ENCODE peak calls at places on chromosome 12, in four cellular contexts. One of them, this sample, is unnamed.
A peak's percentile ranks its signal among the peaks of the same experiment; 100 is the strongest.

GRCh38 chr12:40947812-40948211 is 240.3 kb upstream of the PDZRN4 start:
- DNase-seq in BE2C: no peak
- DNase-seq in astrocyte: no peak
- DNase-seq in lower leg skin: no peak
- DNase-seq in this sample: no peak

GRCh38 chr12:90058721-90059120 is 350.1 kb upstream of the ATP2B1 start:
- DNase-seq in BE2C: no peak
- DNase-seq in astrocyte: peak; percentile 88
- DNase-seq in lower leg skin: no peak
- DNase-seq in this sample: no peak

GRCh38 chr12:71900091-71900490 is 38.6 kb upstream of the TPH2 start:
- DNase-seq in BE2C: no peak
- DNase-seq in astrocyte: peak; percentile 2
- DNase-seq in lower leg skin: no peak
- DNase-seq in this sample: no peak

GRCh38 chr12:75585309-75585708 is 73.9 kb upstream of the KRR1 start:
- DNase-seq in BE2C: no peak
- DNase-seq in astrocyte: peak; percentile 83
- DNase-seq in lower leg skin: no peak
- DNase-seq in this sample: no peak

GRCh38 chr12:53751336-53752191 is at the start of gene CISTR:
- DNase-seq in BE2C: peak; percentile 19
- DNase-seq in astrocyte: no peak
- DNase-seq in lower leg skin: no peak
- DNase-seq in this sample: peak; percentile 80

GRCh38 chr12:107287436-107288413 is 194.4 kb upstream of the CRY1 start:
- DNase-seq in BE2C: no peak
- DNase-seq in astrocyte: peak; percentile 11
- DNase-seq in lower leg skin: no peak
- DNase-seq in this sample: no peak

GRCh38 chr12:110689002-110689600 is at the start of gene HVCN1:
- DNase-seq in BE2C: no peak
- DNase-seq in astrocyte: no peak
- DNase-seq in lower leg skin: peak; percentile 31
- DNase-seq in this sample: peak; percentile 98

GRCh38 chr12:33357181-33357580 is 82.4 kb downstream of the SYT10 start:
- DNase-seq in BE2C: no peak
- DNase-seq in astrocyte: no peak
- DNase-seq in lower leg skin: no peak
- DNase-seq in this sample: no peak

GRCh38 chr12:100827901-100828520 is 33.4 kb downstream of the ANO4 start:
- DNase-seq in BE2C: peak; percentile 21
- DNase-seq in astrocyte: peak; percentile 31
- DNase-seq in lower leg skin: no peak
- DNase-seq in this sample: peak; percentile 16

GRCh38 chr12:25723286-25723685 is 170.2 kb upstream of the LMNTD1 start:
- DNase-seq in BE2C: no peak
- DNase-seq in astrocyte: peak; percentile 87
- DNase-seq in lower leg skin: no peak
- DNase-seq in this sample: no peak

GRCh38 chr12:68236421-68237059 is 10.9 kb upstream of the IL26 start:
- DNase-seq in BE2C: no peak
- DNase-seq in astrocyte: no peak
- DNase-seq in lower leg skin: no peak
- DNase-seq in this sample: no peak

GRCh38 chr12:22334696-22335290 is at the start of gene ST8SIA1:
- DNase-seq in BE2C: peak; percentile 35
- DNase-seq in astrocyte: no peak
- DNase-seq in lower leg skin: peak; percentile 23
- DNase-seq in this sample: peak; percentile 81

GRCh38 chr12:40312982-40313576 is 88.3 kb downstream of the LRRK2 start:
- DNase-seq in BE2C: no peak
- DNase-seq in astrocyte: peak; percentile 2
- DNase-seq in lower leg skin: no peak
- DNase-seq in this sample: no peak

GRCh38 chr12:58566599-58566998 is 353.7 kb downstream of the LRIG3 start:
- DNase-seq in BE2C: no peak
- DNase-seq in astrocyte: peak; percentile 91
- DNase-seq in lower leg skin: no peak
- DNase-seq in this sample: no peak

GRCh38 chr12:70543444-70543843 is 93.8 kb downstream of the PTPRB start:
- DNase-seq in BE2C: no peak
- DNase-seq in astrocyte: peak; percentile 93
- DNase-seq in lower leg skin: no peak
- DNase-seq in this sample: no peak

GRCh38 chr12:114710151-114710550 is 26.2 kb upstream of the TBX3 start:
- DNase-seq in BE2C: no peak
- DNase-seq in astrocyte: no peak
- DNase-seq in lower leg skin: no peak
- DNase-seq in this sample: no peak

GRCh38 chr12:97131220-97131981 is 224.3 kb downstream of the NEDD1 start:
- DNase-seq in BE2C: no peak
- DNase-seq in astrocyte: no peak
- DNase-seq in lower leg skin: no peak
- DNase-seq in this sample: peak; percentile 29

GRCh38 chr12:45572114-45572513 is 157.4 kb upstream of the ARID2 start:
- DNase-seq in BE2C: no peak
- DNase-seq in astrocyte: no peak
- DNase-seq in lower leg skin: no peak
- DNase-seq in this sample: no peak

GRCh38 chr12:99146730-99147129 is 500.8 kb upstream of the GARIN6 start:
- DNase-seq in BE2C: no peak
- DNase-seq in astrocyte: no peak
- DNase-seq in lower leg skin: no peak
- DNase-seq in this sample: no peak

GRCh38 chr12:89707992-89708792 is 446 bp downstream of the ATP2B1 start:
- DNase-seq in BE2C: peak; percentile 39
- DNase-seq in astrocyte: no peak
- DNase-seq in lower leg skin: peak; percentile 35
- DNase-seq in this sample: peak; percentile 62

GRCh38 chr12:109892748-109893147 is 7.3 kb upstream of the TCHP start:
- DNase-seq in BE2C: no peak
- DNase-seq in astrocyte: no peak
- DNase-seq in lower leg skin: no peak
- DNase-seq in this sample: no peak

GRCh38 chr12:3658327-3659163 is 94.4 kb downstream of the CRACR2A start:
- DNase-seq in BE2C: peak; percentile 24
- DNase-seq in astrocyte: no peak
- DNase-seq in lower leg skin: no peak
- DNase-seq in this sample: peak; percentile 75

GRCh38 chr12:50132505-50133135 is 20.6 kb downstream of the COX14 start:
- DNase-seq in BE2C: no peak
- DNase-seq in astrocyte: no peak
- DNase-seq in lower leg skin: no peak
- DNase-seq in this sample: peak; percentile 47

GRCh38 chr12:46744256-46744655 is 81.5 kb downstream of the SLC38A4 start:
- DNase-seq in BE2C: no peak
- DNase-seq in astrocyte: peak; percentile 1
- DNase-seq in lower leg skin: no peak
- DNase-seq in this sample: no peak

GRCh38 chr12:131065279-131065678 is 111.6 kb downstream of the ADGRD1 start:
- DNase-seq in BE2C: no peak
- DNase-seq in astrocyte: no peak
- DNase-seq in lower leg skin: no peak
- DNase-seq in this sample: no peak

GRCh38 chr12:49389092-49389703 is 21.9 kb downstream of the SPATS2 start:
- DNase-seq in BE2C: no peak
- DNase-seq in astrocyte: no peak
- DNase-seq in lower leg skin: no peak
- DNase-seq in this sample: peak; percentile 78

GRCh38 chr12:122190842-122191668 is 8.1 kb downstream of the LRRC43 start:
- DNase-seq in BE2C: peak; percentile 74
- DNase-seq in astrocyte: peak; percentile 20
- DNase-seq in lower leg skin: peak; percentile 28
- DNase-seq in this sample: peak; percentile 92

GRCh38 chr12:7923241-7924236 is 12.4 kb downstream of the SLC2A3 start:
- DNase-seq in BE2C: no peak
- DNase-seq in astrocyte: no peak
- DNase-seq in lower leg skin: no peak
- DNase-seq in this sample: no peak

GRCh38 chr12:131242741-131243496 is 289.2 kb downstream of the ADGRD1 start:
- DNase-seq in BE2C: peak; percentile 86
- DNase-seq in astrocyte: no peak
- DNase-seq in lower leg skin: no peak
- DNase-seq in this sample: peak; percentile 84

GRCh38 chr12:116539361-116539771 is 19.8 kb upstream of the MAP1LC3B2 start:
- DNase-seq in BE2C: peak; percentile 46
- DNase-seq in astrocyte: peak; percentile 20
- DNase-seq in lower leg skin: no peak
- DNase-seq in this sample: no peak

GRCh38 chr12:275784-276183 is 13.1 kb upstream of the SLC6A13 start:
- DNase-seq in BE2C: no peak
- DNase-seq in astrocyte: no peak
- DNase-seq in lower leg skin: no peak
- DNase-seq in this sample: no peak

DNA sequence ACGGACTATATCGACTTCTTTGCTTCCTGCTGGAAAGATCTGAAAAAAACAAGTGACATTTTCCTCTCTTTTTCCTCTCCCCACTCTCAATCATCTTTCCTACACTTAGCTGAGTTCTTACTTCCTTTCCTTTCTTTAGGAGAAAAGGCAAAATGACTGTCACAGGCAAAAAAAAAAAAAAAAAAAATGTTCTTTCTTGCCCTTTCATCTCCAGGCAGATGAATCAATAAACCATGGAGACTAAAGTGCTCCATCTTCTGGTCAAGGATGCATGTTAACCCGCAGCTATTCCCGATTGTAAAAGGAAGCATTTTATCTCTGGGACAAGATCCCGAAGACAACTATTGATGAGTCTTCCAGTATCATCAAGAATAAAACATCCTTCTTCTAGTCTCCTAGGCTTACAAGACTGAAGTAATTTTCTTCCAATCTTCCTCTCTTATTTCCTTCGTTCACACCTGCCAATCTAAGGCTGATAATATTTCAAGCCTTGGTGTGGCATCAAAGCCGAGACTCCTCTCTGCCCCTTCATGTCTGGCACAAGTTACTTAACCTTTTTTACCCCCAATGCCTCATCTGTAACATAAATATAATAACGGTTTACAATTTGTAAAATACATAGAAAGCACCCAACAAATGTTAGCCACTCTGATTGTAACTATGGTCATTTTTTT is 94.2 kb upstream of the PLEKHG7 start:
- DNase-seq in BE2C: no peak
- DNase-seq in astrocyte: peak; percentile 33
- DNase-seq in lower leg skin: no peak
- DNase-seq in this sample: peak; percentile 20
- H3K4me3 ChIP-seq in BE2C: peak overlapping the region; percentile 34
- H3K4me3 ChIP-seq in astrocyte: no peak overlapping the region
- H3K4me3 ChIP-seq in lower leg skin: no peak overlapping the region
- H3K4me3 ChIP-seq in this sample: no peak overlapping the region

GRCh38 chr12:13864081-13864673 is 117.2 kb downstream of the GRIN2B start:
- DNase-seq in BE2C: peak; percentile 76
- DNase-seq in astrocyte: peak; percentile 16
- DNase-seq in lower leg skin: peak; percentile 22
- DNase-seq in this sample: peak; percentile 24
- H3K4me3 ChIP-seq in BE2C: no peak overlapping the region
- H3K4me3 ChIP-seq in astrocyte: no peak overlapping the region
- H3K4me3 ChIP-seq in lower leg skin: no peak overlapping the region
- H3K4me3 ChIP-seq in this sample: no peak overlapping the region

GRCh38 chr12:11710906-11711305 is 61.4 kb downstream of the ETV6 start:
- DNase-seq in BE2C: no peak
- DNase-seq in astrocyte: no peak
- DNase-seq in lower leg skin: no peak
- DNase-seq in this sample: no peak

GRCh38 chr12:11713202-11713601 is 63.7 kb downstream of the ETV6 start:
- DNase-seq in BE2C: no peak
- DNase-seq in astrocyte: no peak
- DNase-seq in lower leg skin: no peak
- DNase-seq in this sample: no peak

GRCh38 chr12:11710431-11710830 is 61.0 kb downstream of the ETV6 start:
- DNase-seq in BE2C: no peak
- DNase-seq in astrocyte: no peak
- DNase-seq in lower leg skin: no peak
- DNase-seq in this sample: no peak

GRCh38 chr12:11711675-11712327 is 62.3 kb downstream of the ETV6 start:
- DNase-seq in BE2C: no peak
- DNase-seq in astrocyte: peak; percentile 51
- DNase-seq in lower leg skin: peak; percentile 30
- DNase-seq in this sample: no peak

GRCh38 chr12:11712491-11712890 is 63.0 kb downstream of the ETV6 start:
- DNase-seq in BE2C: no peak
- DNase-seq in astrocyte: no peak
- DNase-seq in lower leg skin: no peak
- DNase-seq in this sample: no peak
- H3K4me3 ChIP-seq in BE2C: no peak overlapping the region
- H3K4me3 ChIP-seq in astrocyte: no peak overlapping the region
- H3K4me3 ChIP-seq in lower leg skin: no peak overlapping the region
- H3K4me3 ChIP-seq in this sample: no peak overlapping the region

DNA sequence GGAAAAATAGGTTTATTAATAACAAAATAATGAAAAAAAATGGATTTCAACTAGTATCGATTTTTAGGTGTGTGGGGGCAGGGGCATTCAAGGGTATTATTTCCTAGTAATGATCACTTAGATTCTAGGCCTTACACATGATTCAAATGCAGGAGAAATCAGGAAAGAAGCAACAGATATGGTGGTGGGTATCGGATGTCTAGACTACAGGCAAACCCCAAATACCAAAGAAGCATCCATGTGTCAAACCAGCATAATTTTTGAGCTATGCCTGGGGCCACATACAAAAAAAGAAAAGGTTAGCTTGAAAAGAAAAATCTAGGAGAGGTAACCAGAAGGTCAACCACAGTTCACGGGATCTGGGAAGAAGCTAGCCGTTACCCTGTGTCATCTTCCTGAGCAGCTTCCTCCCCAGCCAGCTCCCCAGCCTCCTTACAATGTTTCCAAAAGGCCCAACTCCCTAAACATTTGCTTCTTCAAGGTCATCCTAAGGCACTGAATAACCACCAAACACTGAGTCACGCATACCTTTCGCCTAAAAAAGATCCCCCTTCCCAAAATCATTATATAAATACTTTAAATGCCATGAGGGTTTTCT is 3.2 kb downstream of the SINHCAF start:
- DNase-seq in BE2C: no peak
- DNase-seq in astrocyte: peak; percentile 71
- DNase-seq in lower leg skin: no peak
- DNase-seq in this sample: peak; percentile 36
- H3K4me3 ChIP-seq in BE2C: peak overlapping the region; percentile 99
- H3K4me3 ChIP-seq in astrocyte: peak overlapping the region; percentile 88
- H3K4me3 ChIP-seq in lower leg skin: no peak overlapping the region
- H3K4me3 ChIP-seq in this sample: peak overlapping the region; percentile 98

GRCh38 chr12:132489078-132489601 is 811 bp upstream of the FBRSL1 start:
- DNase-seq in BE2C: no peak
- DNase-seq in astrocyte: no peak
- DNase-seq in lower leg skin: no peak
- DNase-seq in this sample: no peak
- H3K4me3 ChIP-seq in BE2C: peak overlapping the region; percentile 46
- H3K4me3 ChIP-seq in astrocyte: peak overlapping the region; percentile 49
- H3K4me3 ChIP-seq in lower leg skin: peak overlapping the region; percentile 44
- H3K4me3 ChIP-seq in this sample: peak overlapping the region; percentile 52

GRCh38 chr12:27800819-27801218 is 20.8 kb upstream of the MANSC4 start:
- DNase-seq in BE2C: no peak
- DNase-seq in astrocyte: no peak
- DNase-seq in lower leg skin: no peak
- DNase-seq in this sample: no peak
- H3K4me3 ChIP-seq in BE2C: no peak overlapping the region
- H3K4me3 ChIP-seq in astrocyte: no peak overlapping the region
- H3K4me3 ChIP-seq in lower leg skin: no peak overlapping the region
- H3K4me3 ChIP-seq in this sample: no peak overlapping the region